ENCODE peak calls at places on chromosomes 5 and 9, in nine cellular contexts. One of them, this sample, is unnamed.

GRCh38 chr9:130208600-130209347 is 36.6 kb downstream of the NCS1 start:
- DNase-seq in esophagus squamous epithelium: no peak
- DNase-seq in tibial nerve: no peak
- DNase-seq in adrenal gland: no peak
- DNase-seq in spleen: no peak
- DNase-seq in stomach: no peak
- DNase-seq in thyroid gland: no peak
- DNase-seq in A549: no peak
- DNase-seq in Peyer's patch: no peak
- DNase-seq in this sample: no peak

GRCh38 chr5:145010834-145011233 is 824.3 kb downstream of the PRELID2 start:
- DNase-seq in spleen: no peak
- DNase-seq in thyroid gland: no peak
- DNase-seq in Peyer's patch: no peak
- DNase-seq in stomach: no peak
- DNase-seq in A549: no peak
- DNase-seq in adrenal gland: no peak
- DNase-seq in esophagus squamous epithelium: no peak
- DNase-seq in tibial nerve: no peak
- DNase-seq in this sample: no peak

GRCh38 chr9:120774719-120775118 is 18.5 kb downstream of the FBXW2 start:
- DNase-seq in adrenal gland: no peak
- DNase-seq in stomach: no peak
- DNase-seq in Peyer's patch: no peak
- DNase-seq in thyroid gland: no peak
- DNase-seq in A549: peak
- DNase-seq in tibial nerve: no peak
- DNase-seq in esophagus squamous epithelium: no peak
- DNase-seq in spleen: no peak
- DNase-seq in this sample: no peak

GRCh38 chr9:13576101-13576500 is 296.6 kb upstream of the MPDZ start:
- DNase-seq in Peyer's patch: no peak
- DNase-seq in esophagus squamous epithelium: no peak
- DNase-seq in tibial nerve: no peak
- DNase-seq in A549: no peak
- DNase-seq in stomach: no peak
- DNase-seq in thyroid gland: no peak
- DNase-seq in adrenal gland: no peak
- DNase-seq in spleen: no peak
- DNase-seq in this sample: no peak

GRCh38 chr5:31935702-31936347 is 238.3 kb downstream of the GOLPH3 start:
- DNase-seq in Peyer's patch: no peak
- DNase-seq in A549: no peak
- DNase-seq in stomach: peak
- DNase-seq in spleen: no peak
- DNase-seq in tibial nerve: no peak
- DNase-seq in esophagus squamous epithelium: no peak
- DNase-seq in adrenal gland: no peak
- DNase-seq in thyroid gland: peak
- DNase-seq in this sample: peak

GRCh38 chr9:92618633-92619225 is 51.2 kb downstream of the IPPK start:
- DNase-seq in esophagus squamous epithelium: no peak
- DNase-seq in spleen: no peak
- DNase-seq in Peyer's patch: no peak
- DNase-seq in tibial nerve: no peak
- DNase-seq in A549: no peak
- DNase-seq in adrenal gland: peak
- DNase-seq in stomach: peak
- DNase-seq in thyroid gland: no peak
- DNase-seq in this sample: no peak

GRCh38 chr5:71865202-71865601 is 146.1 kb downstream of the CARTPT start:
- DNase-seq in thyroid gland: no peak
- DNase-seq in tibial nerve: no peak
- DNase-seq in spleen: no peak
- DNase-seq in Peyer's patch: no peak
- DNase-seq in stomach: no peak
- DNase-seq in A549: peak
- DNase-seq in esophagus squamous epithelium: no peak
- DNase-seq in adrenal gland: no peak
- DNase-seq in this sample: no peak

GRCh38 chr9:90972057-90972456 is 170.4 kb downstream of the SYK start:
- DNase-seq in thyroid gland: no peak
- DNase-seq in stomach: no peak
- DNase-seq in tibial nerve: no peak
- DNase-seq in adrenal gland: no peak
- DNase-seq in spleen: no peak
- DNase-seq in Peyer's patch: no peak
- DNase-seq in A549: no peak
- DNase-seq in esophagus squamous epithelium: no peak
- DNase-seq in this sample: no peak

GRCh38 chr5:14246350-14247053 is 103.4 kb downstream of the TRIO start:
- DNase-seq in adrenal gland: no peak
- DNase-seq in A549: no peak
- DNase-seq in Peyer's patch: no peak
- DNase-seq in stomach: no peak
- DNase-seq in thyroid gland: no peak
- DNase-seq in esophagus squamous epithelium: no peak
- DNase-seq in tibial nerve: no peak
- DNase-seq in spleen: no peak
- DNase-seq in this sample: no peak

GRCh38 chr9:3894764-3895163 is 369.0 kb upstream of the RFX3 start:
- DNase-seq in thyroid gland: no peak
- DNase-seq in spleen: no peak
- DNase-seq in stomach: no peak
- DNase-seq in A549: no peak
- DNase-seq in Peyer's patch: no peak
- DNase-seq in adrenal gland: no peak
- DNase-seq in tibial nerve: no peak
- DNase-seq in esophagus squamous epithelium: no peak
- DNase-seq in this sample: no peak

GRCh38 chr5:123051206-123051605 is 14.7 kb upstream of the PPIC start:
- DNase-seq in adrenal gland: no peak
- DNase-seq in stomach: no peak
- DNase-seq in spleen: no peak
- DNase-seq in tibial nerve: no peak
- DNase-seq in Peyer's patch: no peak
- DNase-seq in esophagus squamous epithelium: no peak
- DNase-seq in A549: no peak
- DNase-seq in thyroid gland: no peak
- DNase-seq in this sample: no peak

GRCh38 chr5:144484124-144484897 is 313.6 kb downstream of the KCTD16 start:
- DNase-seq in tibial nerve: no peak
- DNase-seq in thyroid gland: no peak
- DNase-seq in Peyer's patch: no peak
- DNase-seq in spleen: no peak
- DNase-seq in esophagus squamous epithelium: no peak
- DNase-seq in adrenal gland: no peak
- DNase-seq in stomach: no peak
- DNase-seq in A549: no peak
- DNase-seq in this sample: no peak

DNA sequence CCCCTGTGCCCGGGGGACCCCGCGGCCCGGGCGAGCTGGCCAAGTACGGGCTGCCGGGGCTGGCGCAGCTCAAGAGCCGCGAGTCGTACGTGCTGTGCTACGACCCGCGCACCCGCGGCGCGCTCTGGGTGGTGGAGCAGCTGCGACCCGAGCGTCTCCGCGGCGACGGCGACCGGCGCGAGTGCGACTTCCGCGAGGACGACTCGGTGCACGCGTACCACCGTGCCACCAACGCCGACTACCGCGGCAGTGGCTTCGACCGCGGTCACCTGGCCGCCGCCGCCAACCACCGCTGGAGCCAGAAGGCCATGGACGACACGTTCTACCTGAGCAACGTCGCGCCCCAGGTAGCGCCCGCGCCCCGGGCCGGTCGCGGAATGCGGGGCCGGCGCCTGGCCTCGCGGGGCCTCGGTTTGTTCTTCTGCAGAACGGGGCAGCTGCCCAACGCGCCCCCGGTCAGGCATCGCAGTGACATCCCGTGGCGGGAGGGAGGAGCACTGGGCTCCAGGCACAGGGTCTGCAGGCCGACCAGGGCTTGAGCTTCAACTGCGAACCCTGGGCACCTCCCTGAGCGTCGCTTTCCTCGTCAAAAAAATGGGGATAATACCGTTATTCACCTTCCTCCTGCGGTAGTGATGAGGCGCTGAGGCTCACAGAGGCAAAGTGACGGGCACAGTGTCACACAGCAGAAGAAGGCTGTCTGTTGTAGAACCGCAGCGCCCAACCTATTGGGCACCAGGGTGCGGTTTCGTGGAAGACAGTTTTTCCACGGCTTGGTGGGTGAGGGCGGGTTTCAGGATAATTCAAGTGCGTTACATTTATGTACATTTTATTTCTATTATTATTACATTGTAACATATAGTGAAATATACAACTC is 777 bp downstream of the ENDOG start:
- DNase-seq in Peyer's patch: no peak
- DNase-seq in thyroid gland: peak
- DNase-seq in tibial nerve: no peak
- DNase-seq in spleen: peak
- DNase-seq in stomach: peak
- DNase-seq in A549: no peak
- DNase-seq in esophagus squamous epithelium: no peak
- DNase-seq in adrenal gland: peak
- DNase-seq in this sample: peak
- TF ChIP-seq POLR2A in Peyer's patch: no peak
- TF ChIP-seq POLR2A in thyroid gland: no peak
- TF ChIP-seq POLR2A in tibial nerve: no peak
- TF ChIP-seq POLR2A in spleen: no peak
- TF ChIP-seq POLR2A in stomach: no peak
- TF ChIP-seq POLR2A in A549: no peak
- TF ChIP-seq POLR2A in esophagus squamous epithelium: no peak
- TF ChIP-seq POLR2A in adrenal gland: no peak
- TF ChIP-seq POLR2A in this sample: no peak

DNA sequence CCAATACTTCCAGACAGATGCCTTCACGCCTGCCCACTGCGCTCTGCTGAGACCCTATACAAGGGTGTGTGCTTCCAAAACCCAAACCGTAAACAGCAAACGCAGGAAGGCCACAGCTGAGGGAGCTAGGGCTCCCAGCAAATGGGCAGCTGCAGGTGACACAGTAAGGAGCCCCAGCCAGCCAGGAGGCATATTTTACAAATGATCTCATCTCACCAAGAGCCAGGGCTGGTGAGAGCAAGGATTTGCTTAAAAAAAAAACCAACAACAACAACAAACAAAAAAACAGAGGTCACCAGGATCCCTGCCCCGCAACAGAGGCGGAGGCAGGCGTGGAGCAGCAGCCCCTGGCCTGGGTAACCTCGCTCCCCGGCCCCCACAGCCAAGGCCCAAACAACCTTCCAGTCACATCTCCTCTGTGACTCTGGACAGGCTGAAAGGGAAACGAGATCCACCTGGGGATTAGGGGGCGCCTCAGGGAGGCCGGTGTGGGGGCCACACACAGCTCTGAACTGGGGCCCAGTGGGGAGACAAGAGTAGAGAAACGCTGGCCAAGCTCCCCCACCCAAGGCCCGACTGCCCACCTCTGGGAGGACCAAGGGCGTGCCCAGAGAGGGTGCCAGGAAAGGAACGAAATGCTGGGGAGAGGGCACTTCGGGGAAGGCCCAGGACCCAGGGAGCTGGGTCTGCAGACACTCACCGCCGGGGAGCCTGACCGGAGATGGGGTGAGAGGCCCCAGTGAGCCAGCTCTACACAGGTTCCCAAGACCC is 3.3 kb downstream of the NACC2 start:
- DNase-seq in stomach: no peak
- DNase-seq in Peyer's patch: no peak
- DNase-seq in spleen: no peak
- DNase-seq in tibial nerve: no peak
- DNase-seq in thyroid gland: no peak
- DNase-seq in esophagus squamous epithelium: no peak
- DNase-seq in adrenal gland: peak
- DNase-seq in A549: no peak
- DNase-seq in this sample: no peak
- H3K27ac ChIP-seq in stomach: peak
- H3K27ac ChIP-seq in Peyer's patch: no peak
- H3K27ac ChIP-seq in spleen: no peak
- H3K27ac ChIP-seq in tibial nerve: peak
- H3K27ac ChIP-seq in thyroid gland: no peak
- H3K27ac ChIP-seq in esophagus squamous epithelium: peak
- H3K27ac ChIP-seq in adrenal gland: peak
- H3K27ac ChIP-seq in A549: peak
- H3K27ac ChIP-seq in this sample: peak

DNA sequence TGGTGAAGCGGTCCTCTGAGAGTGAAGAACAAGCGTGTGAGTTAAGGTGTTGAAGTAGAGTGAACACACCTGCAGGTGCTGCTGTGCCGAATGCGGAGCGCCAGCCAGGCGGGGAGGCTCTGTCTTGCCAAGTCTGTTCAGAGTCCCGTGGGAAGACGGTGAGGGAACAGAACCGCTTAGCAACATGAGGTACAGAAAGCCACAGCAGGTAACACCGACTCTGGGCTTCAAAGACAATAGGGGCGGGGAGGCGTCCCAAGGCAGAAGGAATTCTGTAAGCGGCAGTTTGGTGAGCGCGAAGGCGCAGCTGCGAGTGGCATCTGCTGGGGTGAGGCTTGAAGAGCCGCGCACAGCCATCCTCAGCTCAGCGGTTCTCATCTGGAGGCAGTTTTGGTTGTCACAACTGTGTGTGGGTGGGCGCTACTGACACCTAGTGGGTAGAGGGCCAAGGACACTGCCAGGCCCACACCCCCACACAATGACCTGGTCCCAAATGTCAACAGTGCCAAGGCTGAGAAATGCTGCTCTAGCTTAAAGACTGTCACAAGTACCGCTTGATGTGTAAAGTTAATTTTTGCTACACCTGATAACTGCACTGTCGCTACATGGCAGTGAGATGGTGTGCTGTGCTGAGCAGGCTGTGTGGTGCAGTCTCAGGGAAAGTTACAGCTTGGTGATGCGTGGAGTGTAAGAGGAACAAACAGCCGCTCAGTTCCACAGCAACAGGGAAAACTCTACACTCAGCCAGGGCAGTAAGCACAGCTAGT is 67.4 kb upstream of the TBC1D9B start:
- DNase-seq in A549: peak
- DNase-seq in spleen: peak
- DNase-seq in adrenal gland: no peak
- DNase-seq in stomach: no peak
- DNase-seq in Peyer's patch: no peak
- DNase-seq in thyroid gland: peak
- DNase-seq in esophagus squamous epithelium: no peak
- DNase-seq in tibial nerve: no peak
- DNase-seq in this sample: no peak
- TF ChIP-seq CTCF in A549: peak
- TF ChIP-seq CTCF in spleen: peak
- TF ChIP-seq CTCF in adrenal gland: peak
- TF ChIP-seq CTCF in stomach: no peak
- TF ChIP-seq CTCF in Peyer's patch: peak
- TF ChIP-seq CTCF in thyroid gland: no peak
- TF ChIP-seq CTCF in esophagus squamous epithelium: peak
- TF ChIP-seq CTCF in tibial nerve: peak
- TF ChIP-seq CTCF in this sample: peak

DNA sequence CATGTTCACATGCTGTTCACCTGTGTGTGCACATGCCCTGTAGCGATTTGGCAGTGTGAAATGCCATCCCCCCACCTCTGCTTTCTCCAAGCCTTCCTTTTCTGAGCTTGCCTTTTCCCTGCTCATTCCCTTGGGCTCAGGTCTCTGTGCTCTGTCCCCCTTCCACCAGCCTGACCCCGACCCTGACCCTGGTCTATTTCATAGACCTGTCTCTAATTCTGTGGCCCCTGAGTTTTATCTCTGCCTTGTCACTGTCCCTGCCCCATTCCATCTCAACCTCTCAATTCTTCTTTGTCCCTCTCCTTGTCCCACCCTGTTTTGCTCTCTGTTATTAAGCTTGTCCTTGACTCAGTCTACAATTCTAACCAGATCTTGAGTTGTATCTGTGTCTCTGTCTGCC is 735 bp downstream of the ARAP3 start:
- DNase-seq in spleen: no peak
- DNase-seq in adrenal gland: no peak
- DNase-seq in Peyer's patch: no peak
- DNase-seq in stomach: no peak
- DNase-seq in A549: no peak
- DNase-seq in thyroid gland: no peak
- DNase-seq in tibial nerve: no peak
- DNase-seq in esophagus squamous epithelium: no peak
- DNase-seq in this sample: no peak
- TF ChIP-seq POLR2A in spleen: no peak
- TF ChIP-seq POLR2A in adrenal gland: no peak
- TF ChIP-seq POLR2A in Peyer's patch: no peak
- TF ChIP-seq POLR2A in stomach: no peak
- TF ChIP-seq POLR2A in A549: no peak
- TF ChIP-seq POLR2A in thyroid gland: no peak
- TF ChIP-seq POLR2A in tibial nerve: no peak
- TF ChIP-seq POLR2A in esophagus squamous epithelium: no peak
- TF ChIP-seq POLR2A in this sample: no peak

This sample was measured in prostate gland.